ENCODE peak calls at places on chromosome 22, in five cellular contexts. M is neural progenitor cell, P is psoas muscle, N is OCI-LY7, T is epithelial cell of prostate. B is an unnamed sample.

GRCh38 chr22:39430576-39431150 is 26.1 kb upstream of the MGAT3 start:
- DNase-seq in M (no peak), P (no peak), N (no peak), T (no peak), B (no peak)

GRCh38 chr22:23380230-23380573 is 199.9 kb downstream of the IGLL1 start:
- DNase-seq in M (no peak), P (no peak), N (no peak), T (no peak), B (no peak)

GRCh38 chr22:19480173-19480568 is 451 bp downstream of the CDC45 start:
- DNase-seq in M (no peak), P (no peak), N (peak), T (no peak), B (no peak)

GRCh38 chr22:19289475-19290161 is 1.9 kb downstream of the CLTCL1 start:
- DNase-seq in M (no peak), P (no peak), N (no peak), T (peak), B (no peak)

GRCh38 chr22:39913321-39913720 is 12.4 kb downstream of the GRAP2 start:
- DNase-seq in M (peak), P (no peak), N (no peak), T (no peak), B (no peak)

GRCh38 chr22:22700631-22701030 is 56.2 kb downstream of the GGTLC2 start:
- DNase-seq in M (no peak), P (no peak), N (no peak), T (no peak), B (no peak)

GRCh38 chr22:28116261-28116673 is 197.2 kb upstream of the PITPNB start:
- DNase-seq in M (no peak), P (peak), N (no peak), T (peak), B (peak)

GRCh38 chr22:47199949-47200272 is 437.5 kb downstream of the TBC1D22A start:
- DNase-seq in M (no peak), P (no peak), N (no peak), T (no peak), B (no peak)

GRCh38 chr22:23525510-23525909 is 54.6 kb downstream of the IGLL1 start:
- DNase-seq in M (no peak), P (peak), N (no peak), T (no peak), B (no peak)

GRCh38 chr22:19898831-19899567 is 42.6 kb upstream of the COMT start:
- DNase-seq in M (no peak), P (no peak), N (no peak), T (no peak), B (no peak)

GRCh38 chr22:24525416-24526037 is 29.4 kb downstream of the GUCD1 start:
- DNase-seq in M (peak), P (peak), N (peak), T (no peak), B (peak)

GRCh38 chr22:38271927-38272372 is 860 bp downstream of the TMEM184B start:
- DNase-seq in M (peak), P (no peak), N (no peak), T (no peak), B (peak)

GRCh38 chr22:22087854-22088657 is 105.5 kb upstream of the TOP3B start:
- DNase-seq in M (no peak), P (no peak), N (no peak), T (no peak), B (no peak)

GRCh38 chr22:40544758-40545157 is 91.8 kb downstream of the MRTFA start:
- DNase-seq in M (no peak), P (no peak), N (no peak), T (no peak), B (no peak)

GRCh38 chr22:20272700-20273099 is 4.6 kb upstream of the RTN4R start:
- DNase-seq in M (no peak), P (no peak), N (no peak), T (no peak), B (no peak)

GRCh38 chr22:42452916-42453315 is 20.7 kb upstream of the NFAM1 start:
- DNase-seq in M (no peak), P (no peak), N (no peak), T (no peak), B (no peak)

GRCh38 chr22:24155597-24156145 is 25.6 kb upstream of the SUSD2 start:
- DNase-seq in M (peak), P (peak), N (peak), T (no peak), B (peak)

GRCh38 chr22:38243007-38243775 is 29.6 kb downstream of the TMEM184B start:
- DNase-seq in M (peak), P (peak), N (peak), T (no peak), B (peak)

GRCh38 chr22:23752090-23752691 is 1.3 kb upstream of the ZNF70 start:
- DNase-seq in M (no peak), P (no peak), N (peak), T (no peak), B (no peak)

GRCh38 chr22:47215851-47216250 is 453.4 kb downstream of the TBC1D22A start:
- DNase-seq in M (no peak), P (no peak), N (no peak), T (no peak), B (no peak)

GRCh38 chr22:27108425-27109114 is 451.2 kb downstream of the MIAT start:
- DNase-seq in M (no peak), P (peak), N (no peak), T (no peak), B (no peak)

GRCh38 chr22:31259798-31260473 is 32.4 kb downstream of the PIK3IP1 start:
- DNase-seq in M (no peak), P (no peak), N (no peak), T (no peak), B (no peak)

GRCh38 chr22:26017932-26018331 is 151.3 kb upstream of the SEZ6L start:
- DNase-seq in M (no peak), P (no peak), N (no peak), T (no peak), B (no peak)
- H3K27ac ChIP-seq in M (no peak), P (peak), N (no peak), T (no peak), B (no peak)

GRCh38 chr22:48752451-48753380 is 1075.0 kb downstream of the BRD1 start:
- DNase-seq in M (no peak), P (no peak), N (no peak), T (no peak), B (no peak)

GRCh38 chr22:48751539-48752437 is 1075.9 kb downstream of the BRD1 start:
- DNase-seq in M (no peak), P (no peak), N (no peak), T (no peak), B (no peak)

GRCh38 chr22:48753752-48754517 is 1073.7 kb downstream of the BRD1 start:
- DNase-seq in M (no peak), P (no peak), N (no peak), T (no peak), B (no peak)

GRCh38 chr22:48754611-48755331 is 1072.9 kb downstream of the BRD1 start:
- DNase-seq in M (no peak), P (no peak), N (no peak), T (no peak), B (no peak)

GRCh38 chr22:48753381-48753730 is 1074.3 kb downstream of the BRD1 start:
- DNase-seq in M (no peak), P (no peak), N (no peak), T (no peak), B (no peak)
- H3K27ac ChIP-seq in M (no peak), P (no peak), N (no peak), T (no peak), B (no peak)

GRCh38 chr22:17087176-17088131 is 2.7 kb downstream of the IL17RA start:
- DNase-seq in M (no peak), P (no peak), N (peak), T (no peak), B (no peak)
- H3K27ac ChIP-seq in M (no peak), P (no peak), N (peak), T (no peak), B (no peak)

DNA sequence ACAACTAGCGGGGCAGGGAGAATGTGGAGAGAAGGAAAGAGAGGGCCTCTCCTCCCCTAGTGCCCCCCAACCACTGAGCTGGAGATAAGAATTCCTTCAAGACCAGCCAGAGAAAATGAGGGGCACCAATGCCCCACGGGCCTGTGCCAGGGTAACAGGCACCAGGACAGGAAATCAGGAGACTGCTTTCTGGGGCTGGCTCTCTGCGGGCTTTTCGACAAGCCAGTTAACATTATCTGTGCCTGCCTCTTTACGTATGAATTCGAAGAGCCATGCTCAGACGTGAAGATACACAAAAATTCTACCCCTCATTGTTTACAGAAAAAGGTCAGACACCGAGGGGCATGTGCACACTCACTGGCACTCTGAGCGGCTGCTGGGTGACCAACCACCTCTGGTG is 52.1 kb downstream of the MYH9 start:
- DNase-seq in M (no peak), P (no peak), N (no peak), T (no peak), B (no peak)
- H3K27ac ChIP-seq in M (peak), P (peak), N (no peak), T (peak), B (peak)

GRCh38 chr22:29334148-29334547 is 18.7 kb upstream of the RASL10A start:
- DNase-seq in M (no peak), P (no peak), N (no peak), T (no peak), B (no peak)
- H3K27ac ChIP-seq in M (no peak), P (no peak), N (no peak), T (no peak), B (no peak)